ENCODE peak calls at places on chromosomes 5 and 9, in eight cellular contexts. J, D, V, Z, H, T, U and M are unnamed samples.

GRCh38 chr5:39599721-39600431 is 175.1 kb upstream of the DAB2 start:
- DNase-seq in J (peak), D (no peak), V (no peak), Z (peak), H (no peak), T (no peak), U (peak), M (no peak)

GRCh38 chr5:372911-373709 is 51.6 kb downstream of the AHRR start:
- DNase-seq in J (no peak), D (no peak), V (no peak), Z (no peak), H (peak), T (peak), U (peak), M (no peak)

GRCh38 chr9:89466451-89467277 is 31.2 kb downstream of the SEMA4D start:
- DNase-seq in J (no peak), D (no peak), V (no peak), Z (no peak), H (no peak), T (no peak), U (no peak), M (no peak)

GRCh38 chr5:1110930-1111726 is 735 bp downstream of the SLC12A7 start:
- DNase-seq in J (no peak), D (no peak), V (no peak), Z (peak), H (no peak), T (no peak), U (no peak), M (no peak)

GRCh38 chr5:96287181-96287580 is 145.9 kb downstream of the PCSK1 start:
- DNase-seq in J (no peak), D (no peak), V (no peak), Z (no peak), H (no peak), T (no peak), U (no peak), M (no peak)

GRCh38 chr5:124584991-124585715 is 161.3 kb downstream of the ZNF608 start:
- DNase-seq in J (no peak), D (no peak), V (no peak), Z (no peak), H (no peak), T (no peak), U (no peak), M (no peak)

GRCh38 chr5:170467000-170467707 is 36.7 kb upstream of the KCNIP1 start:
- DNase-seq in J (no peak), D (no peak), V (no peak), Z (no peak), H (no peak), T (no peak), U (peak), M (no peak)

GRCh38 chr9:127423591-127423933 is 620 bp upstream of the ZNF79 start:
- DNase-seq in J (no peak), D (no peak), V (no peak), Z (no peak), H (no peak), T (no peak), U (no peak), M (no peak)

GRCh38 chr5:89728750-89729149 is 680.8 kb downstream of the CETN3 start:
- DNase-seq in J (peak), D (no peak), V (no peak), Z (no peak), H (no peak), T (no peak), U (no peak), M (no peak)

GRCh38 chr5:126414874-126415502 is 8.2 kb upstream of the GRAMD2B start:
- DNase-seq in J (no peak), D (no peak), V (no peak), Z (peak), H (no peak), T (no peak), U (no peak), M (no peak)

GRCh38 chr9:126633881-126634558 is 20.3 kb downstream of the LMX1B start:
- DNase-seq in J (no peak), D (no peak), V (no peak), Z (no peak), H (peak), T (no peak), U (no peak), M (no peak)

GRCh38 chr9:89542461-89543021 is 44.6 kb upstream of the SEMA4D start:
- DNase-seq in J (no peak), D (no peak), V (no peak), Z (no peak), H (no peak), T (no peak), U (no peak), M (no peak)

GRCh38 chr9:113541019-113541900 is 77.7 kb downstream of the RGS3 start:
- DNase-seq in J (no peak), D (no peak), V (no peak), Z (peak), H (no peak), T (no peak), U (peak), M (no peak)

GRCh38 chr5:112784726-112785125 is 47.0 kb downstream of the APC start:
- DNase-seq in J (no peak), D (no peak), V (no peak), Z (no peak), H (no peak), T (no peak), U (no peak), M (no peak)

GRCh38 chr5:176803943-176804498 is 6.3 kb upstream of the UNC5A start:
- DNase-seq in J (no peak), D (no peak), V (no peak), Z (peak), H (no peak), T (no peak), U (no peak), M (no peak)

GRCh38 chr5:38157024-38157423 is 101.3 kb upstream of the EGFLAM start:
- DNase-seq in J (no peak), D (no peak), V (no peak), Z (peak), H (no peak), T (no peak), U (peak), M (no peak)

GRCh38 chr9:114125614-114126013 is 26.5 kb upstream of the KIF12 start:
- DNase-seq in J (no peak), D (no peak), V (no peak), Z (no peak), H (no peak), T (no peak), U (no peak), M (no peak)

GRCh38 chr5:14406554-14406849 is 175.1 kb upstream of the OTULINL start:
- DNase-seq in J (no peak), D (no peak), V (no peak), Z (no peak), H (no peak), T (no peak), U (no peak), M (no peak)

GRCh38 chr9:136245194-136246150 is at the start of gene QSOX2:
- DNase-seq in J (peak), D (peak), V (peak), Z (peak), H (peak), T (peak), U (peak), M (peak)

GRCh38 chr5:108101105-108101504 is 280.8 kb downstream of the FBXL17 start:
- DNase-seq in J (no peak), D (no peak), V (no peak), Z (no peak), H (peak), T (no peak), U (no peak), M (no peak)

GRCh38 chr5:101455851-101456250 is 552.8 kb upstream of the ST8SIA4 start:
- DNase-seq in J (no peak), D (no peak), V (no peak), Z (no peak), H (no peak), T (no peak), U (no peak), M (no peak)